ENCODE peak calls at places on chromosome 12, in four cellular contexts. One of them, this sample, is unnamed.

GRCh38 chr12:12807970-12808702 is 5.0 kb upstream of the DDX47 start:
- DNase-seq in EH: peak
- DNase-seq in A172: no peak
- DNase-seq in RPMI7951: no peak
- DNase-seq in this sample: peak

GRCh38 chr12:27292718-27293117 is 39.9 kb upstream of the BMAL2 start:
- DNase-seq in EH: no peak
- DNase-seq in A172: no peak
- DNase-seq in RPMI7951: no peak
- DNase-seq in this sample: no peak

GRCh38 chr12:58420496-58420895 is 479.1 kb downstream of the ATP23 start:
- DNase-seq in EH: peak
- DNase-seq in A172: peak
- DNase-seq in RPMI7951: peak
- DNase-seq in this sample: no peak

GRCh38 chr12:104462931-104463339 is 6.2 kb downstream of the CHST11 start:
- DNase-seq in EH: no peak
- DNase-seq in A172: no peak
- DNase-seq in RPMI7951: no peak
- DNase-seq in this sample: no peak

GRCh38 chr12:119068129-119068856 is 87.0 kb downstream of the SRRM4 start:
- DNase-seq in EH: no peak
- DNase-seq in A172: no peak
- DNase-seq in RPMI7951: no peak
- DNase-seq in this sample: no peak

GRCh38 chr12:111773801-111774551 is 7.2 kb downstream of the ALDH2 start:
- DNase-seq in EH: peak
- DNase-seq in A172: peak
- DNase-seq in RPMI7951: peak
- DNase-seq in this sample: peak

GRCh38 chr12:11178250-11178649 is 7.3 kb downstream of the SMIM10L1 start:
- DNase-seq in EH: no peak
- DNase-seq in A172: no peak
- DNase-seq in RPMI7951: no peak
- DNase-seq in this sample: no peak

GRCh38 chr12:94284046-94284445 is 135.7 kb downstream of the PLXNC1 start:
- DNase-seq in EH: peak
- DNase-seq in A172: no peak
- DNase-seq in RPMI7951: peak
- DNase-seq in this sample: no peak

GRCh38 chr12:105214670-105215375 is 21.2 kb downstream of the APPL2 start:
- DNase-seq in EH: peak
- DNase-seq in A172: peak
- DNase-seq in RPMI7951: peak
- DNase-seq in this sample: peak

GRCh38 chr12:46490635-46491034 is 118.1 kb upstream of the SLC38A2 start:
- DNase-seq in EH: peak
- DNase-seq in A172: no peak
- DNase-seq in RPMI7951: no peak
- DNase-seq in this sample: no peak

GRCh38 chr12:42669471-42669997 is 80.0 kb upstream of the PRICKLE1 start:
- DNase-seq in EH: peak
- DNase-seq in A172: peak
- DNase-seq in RPMI7951: no peak
- DNase-seq in this sample: no peak

GRCh38 chr12:114439833-114440449 is 34.0 kb upstream of the TBX5 start:
- DNase-seq in EH: no peak
- DNase-seq in A172: no peak
- DNase-seq in RPMI7951: no peak
- DNase-seq in this sample: no peak

GRCh38 chr12:29044799-29045198 is 104.3 kb upstream of the FAR2 start:
- DNase-seq in EH: no peak
- DNase-seq in A172: no peak
- DNase-seq in RPMI7951: no peak
- DNase-seq in this sample: no peak

GRCh38 chr12:105670664-105671063 is 340.2 kb downstream of the C12orf75 start:
- DNase-seq in EH: peak
- DNase-seq in A172: peak
- DNase-seq in RPMI7951: no peak
- DNase-seq in this sample: no peak

GRCh38 chr12:78431931-78432330 is 432.6 kb upstream of the SYT1 start:
- DNase-seq in EH: no peak
- DNase-seq in A172: no peak
- DNase-seq in RPMI7951: no peak
- DNase-seq in this sample: no peak

GRCh38 chr12:74317078-74317581 is 220.5 kb upstream of the ATXN7L3B start:
- DNase-seq in EH: no peak
- DNase-seq in A172: peak
- DNase-seq in RPMI7951: no peak
- DNase-seq in this sample: peak

GRCh38 chr12:108611884-108612415 is 14.1 kb upstream of the TMEM119 start:
- DNase-seq in EH: peak
- DNase-seq in A172: peak
- DNase-seq in RPMI7951: peak
- DNase-seq in this sample: no peak

GRCh38 chr12:24044973-24045703 is 95.7 kb upstream of the SOX5 start:
- DNase-seq in EH: no peak
- DNase-seq in A172: no peak
- DNase-seq in RPMI7951: no peak
- DNase-seq in this sample: peak

GRCh38 chr12:3928538-3929220 is 55.5 kb upstream of the PARP11 start:
- DNase-seq in EH: no peak
- DNase-seq in A172: no peak
- DNase-seq in RPMI7951: no peak
- DNase-seq in this sample: no peak

GRCh38 chr12:32083489-32083888 is 23.2 kb upstream of the BICD1 start:
- DNase-seq in EH: peak
- DNase-seq in A172: peak
- DNase-seq in RPMI7951: peak
- DNase-seq in this sample: no peak

GRCh38 chr12:83979785-83980184 is 932.8 kb downstream of the SLC6A15 start:
- DNase-seq in EH: no peak
- DNase-seq in A172: no peak
- DNase-seq in RPMI7951: no peak
- DNase-seq in this sample: no peak

GRCh38 chr12:130966443-130967030 is 12.8 kb downstream of the ADGRD1 start:
- DNase-seq in EH: no peak
- DNase-seq in A172: no peak
- DNase-seq in RPMI7951: no peak
- DNase-seq in this sample: no peak

GRCh38 chr12:1920436-1920835 is 2.0 kb upstream of the CACNA2D4 start:
- DNase-seq in EH: no peak
- DNase-seq in A172: no peak
- DNase-seq in RPMI7951: no peak
- DNase-seq in this sample: no peak

This sample was measured in body of pancreas.